ENCODE peak calls at places on chromosomes 1 and 21, in four cellular contexts. J, V, M and Q are unnamed samples.

GRCh38 chr21:42607525-42608102 is 45.8 kb upstream of the PDE9A start:
- DNase-seq in J (no peak), M (no peak), V (no peak), Q (no peak)

GRCh38 chr1:90708826-90709225 is 8.3 kb downstream of the BARHL2 start:
- DNase-seq in M (no peak), V (no peak), J (no peak), Q (no peak)

GRCh38 chr1:57309608-57310007 is 114.3 kb downstream of the DAB1 start:
- DNase-seq in V (no peak), J (no peak), M (no peak), Q (no peak)

GRCh38 chr1:222331765-222332164 is 216.1 kb downstream of the HHIPL2 start:
- DNase-seq in J (no peak), V (no peak), M (no peak), Q (no peak)

GRCh38 chr21:45391743-45392079 is 13.3 kb upstream of the COL18A1 start:
- DNase-seq in V (no peak), M (no peak), J (no peak), Q (no peak)

GRCh38 chr1:214842856-214843255 is 239.7 kb upstream of the KCNK2 start:
- DNase-seq in J (no peak), V (no peak), M (no peak), Q (no peak)

GRCh38 chr1:202923533-202923932 is 3.5 kb downstream of the KLHL12 start:
- DNase-seq in V (no peak), J (no peak), M (no peak), Q (no peak)

GRCh38 chr1:226943156-226943555 is 3.1 kb downstream of the COQ8A start:
- DNase-seq in M (no peak), J (no peak), V (peak; percentile 47), Q (no peak)

GRCh38 chr21:39004776-39005605 is 178.3 kb downstream of the PSMG1 start:
- DNase-seq in V (peak; percentile 70), M (no peak), J (peak; percentile 82), Q (no peak)

GRCh38 chr1:202164271-202165037 is 4.1 kb upstream of the PTPN7 start:
- DNase-seq in V (no peak), J (peak; percentile 85), M (no peak), Q (no peak)

GRCh38 chr1:238119060-238119459 is 228.3 kb upstream of the ZP4 start:
- DNase-seq in V (no peak), M (no peak), J (no peak), Q (no peak)

GRCh38 chr1:29893036-29893723 is 656.9 kb downstream of the PTPRU start:
- DNase-seq in J (no peak), M (no peak), V (no peak), Q (no peak)

GRCh38 chr1:214516434-214517326 is 34.7 kb downstream of the PTPN14 start:
- DNase-seq in M (no peak), J (no peak), V (no peak), Q (no peak)

GRCh38 chr21:42238185-42238934 is 19.4 kb downstream of the ABCG1 start:
- DNase-seq in V (no peak), J (no peak), M (no peak), Q (no peak)

GRCh38 chr1:175857756-175858155 is 114.4 kb upstream of the TNR start:
- DNase-seq in V (no peak), M (no peak), J (no peak), Q (no peak)

GRCh38 chr1:182703539-182703938 is 19.2 kb upstream of the RGS8 start:
- DNase-seq in J (no peak), M (no peak), V (no peak), Q (no peak)

GRCh38 chr1:54510715-54511270 is 37.2 kb upstream of the ACOT11 start:
- DNase-seq in J (peak; percentile 37), V (no peak), M (no peak), Q (no peak)

GRCh38 chr1:175687699-175688098 is 55.7 kb downstream of the TNR start:
- DNase-seq in V (no peak), J (no peak), M (no peak), Q (no peak)

GRCh38 chr1:208071425-208072031 is 160.6 kb upstream of the CD34 start:
- DNase-seq in J (no peak), M (no peak), V (no peak), Q (no peak)

GRCh38 chr1:18951818-18952391 is 4.6 kb downstream of the IFFO2 start:
- DNase-seq in V (no peak), M (no peak), J (peak; percentile 34), Q (no peak)

GRCh38 chr1:117826119-117826518 is 103.3 kb downstream of the GDAP2 start:
- DNase-seq in V (no peak), J (no peak), M (no peak), Q (no peak)

GRCh38 chr1:244801246-244801645 is 34.2 kb upstream of the COX20 start:
- DNase-seq in M (no peak), J (peak; percentile 82), V (no peak), Q (no peak)

GRCh38 chr1:152227310-152227928 is 3.4 kb upstream of the HRNR start:
- DNase-seq in M (no peak), V (no peak), J (peak; percentile 4), Q (no peak)

GRCh38 chr21:41813226-41813625 is 46.4 kb upstream of the RIPK4 start:
- DNase-seq in M (no peak), V (no peak), J (no peak), Q (no peak)

GRCh38 chr1:1929639-1930545 is 10.8 kb upstream of the TMEM52 start:
- DNase-seq in V (no peak), M (no peak), J (no peak), Q (no peak)

GRCh38 chr1:228500143-228500736 is 13.1 kb downstream of the RNF187 start:
- DNase-seq in J (no peak), V (no peak), M (no peak), Q (no peak)

GRCh38 chr1:223631367-223631977 is 34.0 kb downstream of the CAPN8 start:
- DNase-seq in J (no peak), M (no peak), V (no peak), Q (no peak)

GRCh38 chr1:241317676-241318075 is 39.3 kb downstream of the RGS7 start:
- DNase-seq in J (no peak), M (no peak), V (no peak), Q (no peak)

GRCh38 chr1:40799351-40799867 is 15.8 kb downstream of the KCNQ4 start:
- DNase-seq in V (no peak), J (no peak), M (peak; percentile 62), Q (no peak)

GRCh38 chr1:206705187-206705586 is 20.5 kb downstream of the MAPKAPK2 start:
- DNase-seq in J (no peak), M (no peak), V (peak; percentile 73), Q (no peak)

GRCh38 chr1:15005116-15005515 is 148.4 kb upstream of the TMEM51 start:
- DNase-seq in M (no peak), V (no peak), J (no peak), Q (no peak)

GRCh38 chr1:152886758-152887409 is 8.8 kb downstream of the SMCP start:
- DNase-seq in V (no peak), M (peak; percentile 75), J (no peak), Q (no peak)

GRCh38 chr1:13666317-13666716 is 33.7 kb upstream of the PRDM2 start:
- DNase-seq in V (no peak), M (no peak), J (no peak), Q (no peak)

GRCh38 chr1:203127672-203128611 is at the start of gene ADORA1:
- DNase-seq in M (no peak), V (peak; percentile 81), J (peak; percentile 47), Q (peak; percentile 86)

GRCh38 chr21:41642399-41642798 is 124.5 kb downstream of the RIPK4 start:
- DNase-seq in J (no peak), M (no peak), V (no peak), Q (no peak)

GRCh38 chr1:64861611-64862010 is 104.7 kb downstream of the JAK1 start:
- DNase-seq in M (no peak), V (no peak), J (no peak), Q (no peak)

GRCh38 chr1:205448540-205449253 is 7.1 kb downstream of the BLACAT1 start:
- DNase-seq in M (no peak), J (no peak), V (no peak), Q (no peak)

GRCh38 chr1:69504730-69505252 is 62.9 kb upstream of the LRRC7 start:
- DNase-seq in M (no peak), V (no peak), J (no peak), Q (no peak)

DNA sequence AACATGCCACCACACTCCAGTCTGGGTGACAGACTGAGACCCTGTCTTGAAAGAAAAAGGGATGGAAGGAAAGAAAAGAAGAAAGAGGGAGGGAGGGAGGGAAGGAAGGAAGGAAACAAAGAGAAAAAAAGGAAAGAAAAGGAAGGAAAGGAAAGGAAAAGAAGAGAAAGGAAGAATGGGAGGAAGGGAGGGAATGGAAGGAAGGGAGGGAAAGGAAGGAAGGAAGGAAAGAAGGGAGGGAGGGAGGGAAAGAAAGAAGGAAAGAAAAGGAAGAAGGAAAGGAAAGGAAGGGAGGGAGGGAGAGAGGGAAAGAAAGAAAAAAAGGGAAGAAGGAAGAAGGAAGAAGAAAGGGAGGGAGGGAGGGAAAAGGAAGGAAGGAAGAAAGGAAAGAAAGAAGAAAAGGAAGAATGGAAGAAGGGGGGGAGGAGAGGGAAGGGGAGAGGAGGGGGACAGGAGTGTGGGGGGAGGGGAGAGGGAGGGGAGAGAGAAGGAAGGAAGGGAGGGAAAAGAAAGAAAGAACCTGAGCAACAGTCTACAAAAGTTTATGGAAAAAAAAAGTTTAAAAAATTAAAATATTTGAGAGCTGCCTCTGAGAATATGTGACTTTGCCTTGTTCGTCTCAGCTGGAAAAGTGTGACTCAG is 5.1 kb upstream of the PPP1R15B start:
- DNase-seq in V (no peak), M (no peak), J (no peak), Q (no peak)
- TF ChIP-seq CTCF in V (no peak), M (no peak), J (no peak), Q (no peak)

GRCh38 chr1:62794047-62794446 is 10.1 kb downstream of the ATG4C start:
- DNase-seq in J (no peak), M (no peak), V (no peak), Q (no peak)
- TF ChIP-seq CTCF in J (no peak), M (no peak), V (no peak), Q (no peak)

DNA sequence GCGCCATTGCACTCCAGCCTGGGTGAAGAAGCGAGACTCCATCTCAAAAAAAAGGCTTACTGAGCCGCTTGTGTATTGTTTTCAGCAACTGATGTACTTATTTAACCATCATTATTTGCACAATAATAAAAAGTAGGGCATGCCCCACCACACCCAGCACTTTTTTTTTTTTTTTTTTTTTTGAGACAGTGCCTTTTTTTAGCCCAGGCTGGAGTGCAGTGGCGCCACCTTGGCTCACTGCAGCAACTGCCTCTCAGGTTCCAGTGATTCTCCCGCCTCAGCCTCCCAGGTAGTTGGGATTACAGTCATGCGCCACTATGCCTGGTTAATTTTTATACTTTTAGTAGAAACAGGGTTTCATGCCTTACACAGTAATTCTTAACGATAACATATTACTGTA is 12.2 kb upstream of the TRNAU1AP start:
- DNase-seq in M (no peak), J (no peak), V (no peak), Q (no peak)
- TF ChIP-seq CTCF in M (peak; percentile 20), J (no peak), V (no peak), Q (peak; percentile 22)

DNA sequence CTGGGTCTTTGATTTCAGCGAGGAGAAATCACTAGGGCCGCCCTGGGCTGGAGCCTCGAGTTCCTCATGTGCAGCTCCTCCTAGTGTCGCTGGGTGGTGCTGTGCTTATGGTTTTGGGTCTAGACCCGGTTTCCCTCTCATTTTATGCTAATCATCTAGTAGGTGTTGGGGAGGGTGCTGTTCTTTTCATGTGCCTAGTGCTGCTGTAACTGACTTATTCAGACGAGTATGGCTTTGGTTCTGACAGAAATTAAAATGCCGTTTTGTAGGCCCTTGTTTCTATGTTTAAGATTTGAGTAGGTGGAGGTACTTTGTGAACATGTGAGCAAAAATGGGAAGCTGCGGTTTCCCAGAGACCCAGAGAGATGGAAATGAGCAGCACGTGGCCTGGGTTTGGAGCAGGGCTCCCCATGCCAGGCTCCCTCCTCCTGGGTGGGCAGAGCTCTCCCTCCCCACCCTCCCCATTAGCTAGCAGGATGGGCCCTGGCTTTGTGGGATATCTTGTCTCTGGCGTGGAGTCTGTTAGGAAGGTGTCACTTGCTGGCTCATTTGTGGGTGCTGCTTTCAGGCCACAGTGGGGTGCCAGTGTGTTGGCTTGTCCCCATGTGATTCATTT is 74.0 kb upstream of the GPR88 start:
- DNase-seq in V (peak; percentile 64), J (peak; percentile 87), M (no peak), Q (no peak)
- TF ChIP-seq CTCF in V (peak; percentile 39), J (peak; percentile 83), M (peak; percentile 92), Q (peak; percentile 84)